ENCODE peak calls at places on chromosomes 11 and 22, in ten cellular contexts. One of them, this sample, is unnamed.

GRCh38 chr11:88308576-88308975 is 29.0 kb downstream of the CTSC start:
- DNase-seq in heart left ventricle: no peak
- DNase-seq in left lung: no peak
- DNase-seq in suprapubic skin: no peak
- DNase-seq in cardiac muscle cell: no peak
- DNase-seq in fibroblast of lung: no peak
- DNase-seq in endodermal cell: peak
- DNase-seq in HCT116: no peak
- DNase-seq in ovary: no peak
- DNase-seq in GM12878: no peak
- DNase-seq in this sample: no peak

GRCh38 chr22:43395296-43395695 is 16.5 kb upstream of the MPPED1 start:
- DNase-seq in left lung: no peak
- DNase-seq in HCT116: no peak
- DNase-seq in cardiac muscle cell: no peak
- DNase-seq in endodermal cell: no peak
- DNase-seq in heart left ventricle: no peak
- DNase-seq in ovary: no peak
- DNase-seq in GM12878: no peak
- DNase-seq in fibroblast of lung: no peak
- DNase-seq in suprapubic skin: no peak
- DNase-seq in this sample: no peak

GRCh38 chr11:37811349-37811748 is 1213.3 kb upstream of the RAG2 start:
- DNase-seq in cardiac muscle cell: no peak
- DNase-seq in heart left ventricle: no peak
- DNase-seq in fibroblast of lung: no peak
- DNase-seq in suprapubic skin: no peak
- DNase-seq in ovary: no peak
- DNase-seq in GM12878: no peak
- DNase-seq in HCT116: no peak
- DNase-seq in endodermal cell: peak
- DNase-seq in left lung: no peak
- DNase-seq in this sample: no peak

GRCh38 chr22:31550871-31551370 is 54.6 kb downstream of the SFI1 start:
- DNase-seq in GM12878: no peak
- DNase-seq in left lung: no peak
- DNase-seq in endodermal cell: no peak
- DNase-seq in fibroblast of lung: no peak
- DNase-seq in suprapubic skin: no peak
- DNase-seq in cardiac muscle cell: no peak
- DNase-seq in HCT116: no peak
- DNase-seq in heart left ventricle: no peak
- DNase-seq in ovary: no peak
- DNase-seq in this sample: no peak

GRCh38 chr22:29112102-29112501 is 39.3 kb downstream of the KREMEN1 start:
- DNase-seq in heart left ventricle: no peak
- DNase-seq in HCT116: no peak
- DNase-seq in left lung: no peak
- DNase-seq in suprapubic skin: no peak
- DNase-seq in endodermal cell: peak
- DNase-seq in ovary: no peak
- DNase-seq in fibroblast of lung: no peak
- DNase-seq in GM12878: no peak
- DNase-seq in cardiac muscle cell: no peak
- DNase-seq in this sample: no peak

GRCh38 chr11:80122211-80122610 is 681.4 kb upstream of the TENM4 start:
- DNase-seq in HCT116: no peak
- DNase-seq in fibroblast of lung: peak
- DNase-seq in left lung: no peak
- DNase-seq in cardiac muscle cell: peak
- DNase-seq in suprapubic skin: no peak
- DNase-seq in endodermal cell: no peak
- DNase-seq in GM12878: no peak
- DNase-seq in ovary: no peak
- DNase-seq in heart left ventricle: peak
- DNase-seq in this sample: no peak

GRCh38 chr11:83272627-83273026 is 13.5 kb downstream of the CCDC90B start:
- DNase-seq in cardiac muscle cell: no peak
- DNase-seq in heart left ventricle: no peak
- DNase-seq in suprapubic skin: no peak
- DNase-seq in ovary: no peak
- DNase-seq in HCT116: no peak
- DNase-seq in GM12878: no peak
- DNase-seq in left lung: no peak
- DNase-seq in endodermal cell: no peak
- DNase-seq in fibroblast of lung: peak
- DNase-seq in this sample: no peak

GRCh38 chr11:20668844-20669832 is at the start of gene NELL1:
- DNase-seq in suprapubic skin: no peak
- DNase-seq in cardiac muscle cell: peak
- DNase-seq in endodermal cell: peak
- DNase-seq in fibroblast of lung: no peak
- DNase-seq in left lung: no peak
- DNase-seq in ovary: no peak
- DNase-seq in heart left ventricle: no peak
- DNase-seq in HCT116: no peak
- DNase-seq in GM12878: no peak
- DNase-seq in this sample: no peak

GRCh38 chr11:68958211-68958610 is 22.6 kb downstream of the MRGPRD start:
- DNase-seq in HCT116: no peak
- DNase-seq in fibroblast of lung: no peak
- DNase-seq in left lung: no peak
- DNase-seq in suprapubic skin: no peak
- DNase-seq in cardiac muscle cell: no peak
- DNase-seq in GM12878: no peak
- DNase-seq in ovary: no peak
- DNase-seq in heart left ventricle: peak
- DNase-seq in endodermal cell: no peak
- DNase-seq in this sample: no peak

GRCh38 chr11:68956547-68957254 is 24.1 kb downstream of the MRGPRD start:
- DNase-seq in GM12878: no peak
- DNase-seq in suprapubic skin: no peak
- DNase-seq in cardiac muscle cell: no peak
- DNase-seq in fibroblast of lung: no peak
- DNase-seq in left lung: no peak
- DNase-seq in heart left ventricle: no peak
- DNase-seq in HCT116: no peak
- DNase-seq in ovary: no peak
- DNase-seq in endodermal cell: no peak
- DNase-seq in this sample: no peak

GRCh38 chr11:68954970-68955958 is 25.5 kb downstream of the MRGPRD start:
- DNase-seq in HCT116: no peak
- DNase-seq in fibroblast of lung: peak
- DNase-seq in endodermal cell: no peak
- DNase-seq in left lung: peak
- DNase-seq in heart left ventricle: peak
- DNase-seq in GM12878: no peak
- DNase-seq in suprapubic skin: no peak
- DNase-seq in cardiac muscle cell: no peak
- DNase-seq in ovary: no peak
- DNase-seq in this sample: no peak

GRCh38 chr11:68959465-68960298 is 21.1 kb downstream of the MRGPRD start:
- DNase-seq in HCT116: no peak
- DNase-seq in ovary: peak
- DNase-seq in GM12878: no peak
- DNase-seq in heart left ventricle: peak
- DNase-seq in cardiac muscle cell: no peak
- DNase-seq in left lung: no peak
- DNase-seq in fibroblast of lung: no peak
- DNase-seq in suprapubic skin: no peak
- DNase-seq in endodermal cell: peak
- DNase-seq in this sample: no peak

DNA sequence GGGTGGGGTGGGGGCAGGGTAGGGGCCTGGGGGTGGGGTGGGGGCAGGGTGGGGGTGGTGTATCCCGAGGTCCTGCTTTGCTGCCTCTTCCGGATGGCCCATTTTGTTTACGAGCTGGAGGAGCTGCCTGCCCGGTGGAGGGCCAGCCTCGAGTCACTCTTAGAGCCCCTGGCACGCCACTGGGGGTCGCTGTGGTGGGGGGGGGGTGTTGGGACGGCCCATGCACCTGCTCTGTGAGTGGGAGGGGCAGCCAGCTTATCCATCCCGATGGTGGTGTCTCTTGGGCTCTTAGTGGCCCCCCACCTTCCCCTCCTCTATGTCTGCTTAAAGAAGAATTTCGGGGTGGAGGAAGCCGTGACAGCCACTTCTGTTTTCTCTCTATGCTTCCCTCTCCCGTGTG is 24.6 kb downstream of the MRGPRD start:
- DNase-seq in cardiac muscle cell: no peak
- DNase-seq in left lung: no peak
- DNase-seq in HCT116: no peak
- DNase-seq in suprapubic skin: no peak
- DNase-seq in ovary: no peak
- DNase-seq in fibroblast of lung: no peak
- DNase-seq in heart left ventricle: no peak
- DNase-seq in endodermal cell: peak
- DNase-seq in GM12878: no peak
- DNase-seq in this sample: peak
- TF ChIP-seq CTCF in cardiac muscle cell: peak
- TF ChIP-seq CTCF in left lung: no peak
- TF ChIP-seq CTCF in HCT116: no peak
- TF ChIP-seq CTCF in suprapubic skin: no peak
- TF ChIP-seq CTCF in ovary: no peak
- TF ChIP-seq CTCF in fibroblast of lung: peak
- TF ChIP-seq CTCF in heart left ventricle: no peak
- TF ChIP-seq CTCF in endodermal cell: peak
- TF ChIP-seq CTCF in GM12878: peak
- TF ChIP-seq CTCF in this sample: no peak

GRCh38 chr22:46012182-46012880 is 35.4 kb upstream of the WNT7B start:
- DNase-seq in HCT116: no peak
- DNase-seq in left lung: peak
- DNase-seq in cardiac muscle cell: no peak
- DNase-seq in heart left ventricle: peak
- DNase-seq in fibroblast of lung: no peak
- DNase-seq in ovary: peak
- DNase-seq in endodermal cell: no peak
- DNase-seq in GM12878: no peak
- DNase-seq in suprapubic skin: peak
- DNase-seq in this sample: no peak

GRCh38 chr22:46010177-46010867 is 33.4 kb upstream of the WNT7B start:
- DNase-seq in cardiac muscle cell: no peak
- DNase-seq in endodermal cell: no peak
- DNase-seq in heart left ventricle: peak
- DNase-seq in HCT116: no peak
- DNase-seq in suprapubic skin: no peak
- DNase-seq in left lung: peak
- DNase-seq in GM12878: no peak
- DNase-seq in fibroblast of lung: no peak
- DNase-seq in ovary: peak
- DNase-seq in this sample: no peak

GRCh38 chr22:46010951-46011626 is 34.1 kb upstream of the WNT7B start:
- DNase-seq in cardiac muscle cell: no peak
- DNase-seq in fibroblast of lung: no peak
- DNase-seq in ovary: peak
- DNase-seq in GM12878: no peak
- DNase-seq in heart left ventricle: no peak
- DNase-seq in HCT116: no peak
- DNase-seq in endodermal cell: no peak
- DNase-seq in suprapubic skin: peak
- DNase-seq in left lung: peak
- DNase-seq in this sample: no peak

GRCh38 chr22:46012881-46013281 is 35.9 kb upstream of the WNT7B start:
- DNase-seq in left lung: peak
- DNase-seq in HCT116: no peak
- DNase-seq in fibroblast of lung: no peak
- DNase-seq in GM12878: no peak
- DNase-seq in cardiac muscle cell: no peak
- DNase-seq in endodermal cell: no peak
- DNase-seq in suprapubic skin: peak
- DNase-seq in heart left ventricle: peak
- DNase-seq in ovary: peak
- DNase-seq in this sample: no peak

DNA sequence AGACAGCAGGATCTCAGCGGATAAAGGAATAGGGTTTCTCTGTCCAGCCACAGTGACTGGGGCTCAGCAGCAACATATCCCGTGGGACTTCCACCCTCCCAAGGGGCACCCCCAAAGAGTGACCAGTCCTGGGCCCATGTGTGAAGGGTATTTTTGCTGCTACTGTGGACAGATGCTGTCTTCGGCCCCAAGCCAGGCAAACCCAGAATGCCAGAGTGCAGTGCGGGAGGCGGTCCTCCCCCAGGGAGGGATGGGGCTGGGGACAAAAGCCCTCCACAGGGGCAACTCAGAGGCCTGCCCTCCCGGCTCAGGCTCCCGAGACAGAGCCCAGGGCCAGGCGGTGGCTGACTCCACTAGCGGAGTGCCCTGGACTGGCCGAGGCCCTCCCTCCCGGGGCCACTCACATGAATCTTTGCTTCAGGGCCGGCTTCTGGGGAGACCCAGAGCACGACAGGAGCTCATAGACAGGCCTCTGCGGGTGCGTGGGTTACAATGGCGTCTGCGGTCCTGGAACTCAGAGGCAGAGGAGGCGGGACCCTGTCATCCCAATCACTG is 34.7 kb upstream of the WNT7B start:
- DNase-seq in suprapubic skin: peak
- DNase-seq in cardiac muscle cell: no peak
- DNase-seq in left lung: peak
- DNase-seq in heart left ventricle: no peak
- DNase-seq in fibroblast of lung: no peak
- DNase-seq in HCT116: no peak
- DNase-seq in endodermal cell: no peak
- DNase-seq in ovary: peak
- DNase-seq in GM12878: no peak
- DNase-seq in this sample: no peak
- H3K27ac ChIP-seq in suprapubic skin: peak
- H3K27ac ChIP-seq in cardiac muscle cell: no peak
- H3K27ac ChIP-seq in left lung: no peak
- H3K27ac ChIP-seq in heart left ventricle: peak
- H3K27ac ChIP-seq in fibroblast of lung: no peak
- H3K27ac ChIP-seq in HCT116: no peak
- H3K27ac ChIP-seq in endodermal cell: peak
- H3K27ac ChIP-seq in ovary: no peak
- H3K27ac ChIP-seq in GM12878: no peak
- H3K27ac ChIP-seq in this sample: no peak

DNA sequence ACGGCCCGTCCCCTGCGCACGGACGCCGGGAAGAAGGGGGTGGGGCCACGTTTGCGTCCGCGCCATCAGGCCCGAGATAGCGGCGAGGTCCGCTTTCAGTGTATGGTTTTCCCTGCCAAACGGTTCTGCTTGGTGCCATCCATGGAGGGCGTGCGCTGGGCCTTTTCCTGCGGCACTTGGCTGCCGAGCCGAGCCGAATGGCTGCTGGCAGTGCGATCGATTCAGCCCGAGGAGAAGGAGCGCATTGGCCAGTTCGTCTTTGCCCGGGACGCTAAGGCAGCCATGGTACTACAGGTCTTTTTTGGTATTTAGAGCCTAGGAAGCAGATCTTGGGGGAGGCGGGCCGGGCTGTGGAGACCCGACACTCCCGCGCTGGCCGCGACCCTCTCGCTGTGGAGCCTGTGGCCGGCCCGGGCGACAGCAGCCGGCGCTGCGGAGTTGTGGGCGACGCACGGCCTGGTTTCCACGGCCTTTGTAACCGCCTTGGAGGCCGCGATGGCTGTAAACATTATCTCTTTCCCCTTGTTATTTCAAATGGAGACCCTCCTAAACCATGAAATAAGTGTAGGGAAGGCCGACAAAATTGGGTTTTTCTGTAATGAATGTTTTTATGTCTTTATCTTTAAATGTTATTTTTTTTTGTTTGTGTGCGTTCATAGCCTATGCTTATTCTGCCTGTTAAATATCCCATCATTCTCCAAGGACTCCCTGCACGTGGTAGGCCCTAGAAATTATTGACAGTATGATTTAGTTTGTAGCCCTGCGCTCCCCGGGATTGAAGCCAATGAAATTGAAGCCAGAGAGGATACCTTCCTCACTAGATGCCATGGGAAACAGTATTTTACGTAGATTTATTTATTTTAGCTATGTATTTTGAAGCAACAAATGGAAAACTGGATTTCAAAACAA is at the start of gene AASDHPPT:
- DNase-seq in fibroblast of lung: peak
- DNase-seq in endodermal cell: no peak
- DNase-seq in suprapubic skin: no peak
- DNase-seq in left lung: no peak
- DNase-seq in cardiac muscle cell: peak
- DNase-seq in ovary: peak
- DNase-seq in HCT116: peak
- DNase-seq in heart left ventricle: peak
- DNase-seq in GM12878: no peak
- DNase-seq in this sample: no peak
- TF ChIP-seq CTCF in fibroblast of lung: no peak
- TF ChIP-seq CTCF in endodermal cell: no peak
- TF ChIP-seq CTCF in suprapubic skin: no peak
- TF ChIP-seq CTCF in left lung: no peak
- TF ChIP-seq CTCF in cardiac muscle cell: no peak
- TF ChIP-seq CTCF in ovary: no peak
- TF ChIP-seq CTCF in HCT116: no peak
- TF ChIP-seq CTCF in heart left ventricle: no peak
- TF ChIP-seq CTCF in GM12878: no peak
- TF ChIP-seq CTCF in this sample: no peak

DNA sequence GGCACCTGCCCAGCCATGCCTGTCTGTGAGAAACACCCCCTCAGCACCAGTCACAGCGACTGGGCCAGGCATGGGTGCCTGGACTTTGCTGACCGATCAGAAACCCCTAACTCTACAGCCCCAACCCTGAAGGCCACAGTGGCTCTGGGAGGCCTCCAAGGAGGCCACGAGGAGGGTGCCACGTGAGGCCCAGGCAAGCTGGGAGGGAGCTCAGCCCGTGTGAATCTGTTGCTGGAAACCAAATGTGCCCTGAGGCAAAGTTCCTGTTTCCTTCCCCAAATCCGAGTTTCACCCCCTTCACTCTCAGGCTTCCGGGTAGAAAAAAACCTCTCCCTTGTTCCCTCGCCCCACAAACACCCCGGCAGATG is 1.3 kb downstream of the UNC93B1 start:
- DNase-seq in fibroblast of lung: no peak
- DNase-seq in cardiac muscle cell: no peak
- DNase-seq in endodermal cell: no peak
- DNase-seq in left lung: no peak
- DNase-seq in suprapubic skin: no peak
- DNase-seq in heart left ventricle: no peak
- DNase-seq in ovary: no peak
- DNase-seq in HCT116: no peak
- DNase-seq in GM12878: no peak
- DNase-seq in this sample: no peak
- H3K27ac ChIP-seq in fibroblast of lung: no peak
- H3K27ac ChIP-seq in cardiac muscle cell: no peak
- H3K27ac ChIP-seq in endodermal cell: no peak
- H3K27ac ChIP-seq in left lung: peak
- H3K27ac ChIP-seq in suprapubic skin: no peak
- H3K27ac ChIP-seq in heart left ventricle: no peak
- H3K27ac ChIP-seq in ovary: no peak
- H3K27ac ChIP-seq in HCT116: peak
- H3K27ac ChIP-seq in GM12878: peak
- H3K27ac ChIP-seq in this sample: no peak